ENCODE peak calls at places on chromosomes 11 and 22, in seven cellular contexts. One of them, this sample, is unnamed. For H3K27me3, the result is how much of the 10 kb centered on the place peaks cover.

GRCh38 chr11:58621586-58622262 is 741 bp upstream of the CNTF start:
- DNase-seq in spleen: no peak
- DNase-seq in neural progenitor cell: no peak
- DNase-seq in astrocyte: no peak
- DNase-seq in vagina: no peak
- DNase-seq in cardiac muscle cell: no peak
- DNase-seq in brain microvascular endothelial cell: no peak
- DNase-seq in this sample: no peak

GRCh38 chr22:49760280-49760629 is 67.4 kb downstream of the BRD1 start:
- DNase-seq in spleen: no peak
- DNase-seq in brain microvascular endothelial cell: no peak
- DNase-seq in cardiac muscle cell: no peak
- DNase-seq in astrocyte: no peak
- DNase-seq in neural progenitor cell: no peak
- DNase-seq in vagina: no peak
- DNase-seq in this sample: no peak

GRCh38 chr11:12942157-12942556 is 67.0 kb upstream of the RASSF10 start:
- DNase-seq in astrocyte: peak
- DNase-seq in brain microvascular endothelial cell: no peak
- DNase-seq in neural progenitor cell: peak
- DNase-seq in cardiac muscle cell: no peak
- DNase-seq in spleen: no peak
- DNase-seq in vagina: no peak
- DNase-seq in this sample: no peak

GRCh38 chr11:118912742-118913410 is 12.8 kb downstream of the BCL9L start:
- DNase-seq in cardiac muscle cell: no peak
- DNase-seq in neural progenitor cell: no peak
- DNase-seq in vagina: no peak
- DNase-seq in astrocyte: no peak
- DNase-seq in brain microvascular endothelial cell: no peak
- DNase-seq in spleen: peak
- DNase-seq in this sample: no peak

GRCh38 chr11:88421530-88421929 is 84.0 kb upstream of the CTSC start:
- DNase-seq in brain microvascular endothelial cell: peak
- DNase-seq in cardiac muscle cell: no peak
- DNase-seq in vagina: no peak
- DNase-seq in spleen: no peak
- DNase-seq in astrocyte: peak
- DNase-seq in neural progenitor cell: peak
- DNase-seq in this sample: no peak

GRCh38 chr11:33696411-33696810 is 4.2 kb downstream of the C11orf91 start:
- DNase-seq in cardiac muscle cell: no peak
- DNase-seq in neural progenitor cell: no peak
- DNase-seq in brain microvascular endothelial cell: no peak
- DNase-seq in astrocyte: no peak
- DNase-seq in vagina: peak
- DNase-seq in spleen: no peak
- DNase-seq in this sample: no peak

GRCh38 chr11:65279713-65280459 is 18.1 kb downstream of the POLA2 start:
- DNase-seq in astrocyte: peak
- DNase-seq in vagina: no peak
- DNase-seq in brain microvascular endothelial cell: peak
- DNase-seq in neural progenitor cell: no peak
- DNase-seq in spleen: no peak
- DNase-seq in cardiac muscle cell: no peak
- DNase-seq in this sample: peak

GRCh38 chr22:49086606-49087157 is 741.0 kb downstream of the BRD1 start:
- DNase-seq in astrocyte: no peak
- DNase-seq in spleen: peak
- DNase-seq in cardiac muscle cell: no peak
- DNase-seq in vagina: no peak
- DNase-seq in neural progenitor cell: no peak
- DNase-seq in brain microvascular endothelial cell: no peak
- DNase-seq in this sample: no peak

GRCh38 chr11:118098996-118099837 is 12.5 kb upstream of the SMIM35 start:
- DNase-seq in brain microvascular endothelial cell: no peak
- DNase-seq in astrocyte: no peak
- DNase-seq in neural progenitor cell: peak
- DNase-seq in cardiac muscle cell: peak
- DNase-seq in spleen: no peak
- DNase-seq in vagina: no peak
- DNase-seq in this sample: no peak

GRCh38 chr11:114262681-114263509 is 33.3 kb upstream of the NNMT start:
- DNase-seq in spleen: no peak
- DNase-seq in brain microvascular endothelial cell: peak
- DNase-seq in vagina: no peak
- DNase-seq in cardiac muscle cell: peak
- DNase-seq in neural progenitor cell: peak
- DNase-seq in astrocyte: peak
- DNase-seq in this sample: no peak

GRCh38 chr11:122773781-122774266 is 64.5 kb upstream of the CRTAM start:
- DNase-seq in cardiac muscle cell: no peak
- DNase-seq in brain microvascular endothelial cell: no peak
- DNase-seq in vagina: no peak
- DNase-seq in neural progenitor cell: no peak
- DNase-seq in spleen: no peak
- DNase-seq in astrocyte: no peak
- DNase-seq in this sample: no peak

GRCh38 chr11:70759846-70760245 is 361.5 kb downstream of the CTTN start:
- DNase-seq in vagina: no peak
- DNase-seq in cardiac muscle cell: no peak
- DNase-seq in neural progenitor cell: no peak
- DNase-seq in spleen: peak
- DNase-seq in astrocyte: no peak
- DNase-seq in brain microvascular endothelial cell: no peak
- DNase-seq in this sample: no peak

GRCh38 chr11:10005955-10006525 is 288.0 kb downstream of the SBF2 start:
- DNase-seq in vagina: no peak
- DNase-seq in brain microvascular endothelial cell: no peak
- DNase-seq in cardiac muscle cell: no peak
- DNase-seq in astrocyte: no peak
- DNase-seq in spleen: no peak
- DNase-seq in neural progenitor cell: no peak
- DNase-seq in this sample: no peak

GRCh38 chr11:66685276-66686099 is 7.8 kb upstream of the RBM4B start:
- DNase-seq in neural progenitor cell: no peak
- DNase-seq in spleen: peak
- DNase-seq in brain microvascular endothelial cell: no peak
- DNase-seq in astrocyte: no peak
- DNase-seq in cardiac muscle cell: no peak
- DNase-seq in vagina: peak
- DNase-seq in this sample: no peak

GRCh38 chr11:105153392-105153791 is 13.8 kb upstream of the CARD18 start:
- DNase-seq in astrocyte: no peak
- DNase-seq in vagina: no peak
- DNase-seq in cardiac muscle cell: no peak
- DNase-seq in brain microvascular endothelial cell: peak
- DNase-seq in spleen: no peak
- DNase-seq in neural progenitor cell: no peak
- DNase-seq in this sample: no peak

GRCh38 chr11:67053896-67054850 is 2.5 kb upstream of the RHOD start:
- DNase-seq in neural progenitor cell: peak
- DNase-seq in spleen: no peak
- DNase-seq in astrocyte: peak
- DNase-seq in cardiac muscle cell: peak
- DNase-seq in brain microvascular endothelial cell: peak
- DNase-seq in vagina: no peak
- DNase-seq in this sample: no peak

GRCh38 chr11:70111269-70112016 is 33.3 kb downstream of the ANO1 start:
- DNase-seq in neural progenitor cell: peak
- DNase-seq in spleen: no peak
- DNase-seq in cardiac muscle cell: peak
- DNase-seq in astrocyte: peak
- DNase-seq in brain microvascular endothelial cell: peak
- DNase-seq in vagina: no peak
- DNase-seq in this sample: no peak

GRCh38 chr22:27212617-27213177 is 555.3 kb downstream of the MIAT start:
- DNase-seq in vagina: peak
- DNase-seq in spleen: no peak
- DNase-seq in neural progenitor cell: peak
- DNase-seq in astrocyte: peak
- DNase-seq in brain microvascular endothelial cell: peak
- DNase-seq in cardiac muscle cell: peak
- DNase-seq in this sample: peak

GRCh38 chr11:17714870-17715269 is 4.5 kb upstream of the MYOD1 start:
- DNase-seq in vagina: no peak
- DNase-seq in astrocyte: no peak
- DNase-seq in cardiac muscle cell: no peak
- DNase-seq in neural progenitor cell: no peak
- DNase-seq in brain microvascular endothelial cell: no peak
- DNase-seq in spleen: no peak
- DNase-seq in this sample: no peak

GRCh38 chr22:25563757-25564319 is 637 bp upstream of the GRK3 start:
- DNase-seq in vagina: no peak
- DNase-seq in astrocyte: no peak
- DNase-seq in cardiac muscle cell: no peak
- DNase-seq in spleen: no peak
- DNase-seq in brain microvascular endothelial cell: no peak
- DNase-seq in neural progenitor cell: peak
- DNase-seq in this sample: no peak

GRCh38 chr11:46846510-46846830 is 390 bp upstream of the CKAP5 start:
- DNase-seq in astrocyte: no peak
- DNase-seq in vagina: no peak
- DNase-seq in cardiac muscle cell: no peak
- DNase-seq in spleen: no peak
- DNase-seq in brain microvascular endothelial cell: no peak
- DNase-seq in neural progenitor cell: no peak
- DNase-seq in this sample: no peak

GRCh38 chr11:85627332-85627997 is at the start of gene DLG2:
- DNase-seq in vagina: no peak
- DNase-seq in brain microvascular endothelial cell: peak
- DNase-seq in cardiac muscle cell: peak
- DNase-seq in spleen: no peak
- DNase-seq in neural progenitor cell: peak
- DNase-seq in astrocyte: peak
- DNase-seq in this sample: no peak

GRCh38 chr11:117820516-117820915 is 4.0 kb downstream of the FXYD2 start:
- DNase-seq in vagina: no peak
- DNase-seq in cardiac muscle cell: no peak
- DNase-seq in neural progenitor cell: no peak
- DNase-seq in astrocyte: no peak
- DNase-seq in spleen: peak
- DNase-seq in brain microvascular endothelial cell: no peak
- DNase-seq in this sample: no peak

GRCh38 chr11:73356979-73357739 is 19.0 kb upstream of the RELT start:
- DNase-seq in brain microvascular endothelial cell: no peak
- DNase-seq in spleen: no peak
- DNase-seq in astrocyte: no peak
- DNase-seq in cardiac muscle cell: no peak
- DNase-seq in neural progenitor cell: no peak
- DNase-seq in vagina: no peak
- DNase-seq in this sample: no peak

GRCh38 chr11:76224461-76225121 is 18.3 kb upstream of the WNT11 start:
- DNase-seq in astrocyte: no peak
- DNase-seq in brain microvascular endothelial cell: no peak
- DNase-seq in cardiac muscle cell: no peak
- DNase-seq in vagina: no peak
- DNase-seq in spleen: no peak
- DNase-seq in neural progenitor cell: no peak
- DNase-seq in this sample: no peak

GRCh38 chr22:36587289-36588154 is 58.6 kb upstream of the EIF3D start:
- DNase-seq in brain microvascular endothelial cell: peak
- DNase-seq in cardiac muscle cell: no peak
- DNase-seq in astrocyte: peak
- DNase-seq in neural progenitor cell: peak
- DNase-seq in vagina: no peak
- DNase-seq in spleen: peak
- DNase-seq in this sample: no peak
- H3K4me3 ChIP-seq in brain microvascular endothelial cell: no peak
- H3K4me3 ChIP-seq in cardiac muscle cell: no peak
- H3K4me3 ChIP-seq in astrocyte: peak
- H3K4me3 ChIP-seq in neural progenitor cell: no peak
- H3K4me3 ChIP-seq in vagina: peak
- H3K4me3 ChIP-seq in spleen: no peak
- H3K4me3 ChIP-seq in this sample: no peak

GRCh38 chr11:628056-628455 is 1.1 kb upstream of the SCT start:
- DNase-seq in spleen: no peak
- DNase-seq in cardiac muscle cell: no peak
- DNase-seq in astrocyte: no peak
- DNase-seq in neural progenitor cell: no peak
- DNase-seq in brain microvascular endothelial cell: no peak
- DNase-seq in vagina: no peak
- DNase-seq in this sample: no peak
- H3K27me3 ChIP-seq in spleen: under half
- H3K27me3 ChIP-seq in cardiac muscle cell: under half
- H3K27me3 ChIP-seq in astrocyte: under half
- H3K27me3 ChIP-seq in neural progenitor cell: under half
- H3K27me3 ChIP-seq in brain microvascular endothelial cell: under half
- H3K27me3 ChIP-seq in vagina: under half
- H3K27me3 ChIP-seq in this sample: under half

GRCh38 chr11:6260207-6260726 is 629 bp downstream of the CCKBR start:
- DNase-seq in vagina: no peak
- DNase-seq in astrocyte: no peak
- DNase-seq in cardiac muscle cell: no peak
- DNase-seq in brain microvascular endothelial cell: no peak
- DNase-seq in neural progenitor cell: no peak
- DNase-seq in spleen: no peak
- DNase-seq in this sample: no peak

GRCh38 chr11:6258141-6258540 is 1.5 kb upstream of the CCKBR start:
- DNase-seq in vagina: no peak
- DNase-seq in cardiac muscle cell: no peak
- DNase-seq in spleen: no peak
- DNase-seq in brain microvascular endothelial cell: no peak
- DNase-seq in neural progenitor cell: peak
- DNase-seq in astrocyte: no peak
- DNase-seq in this sample: no peak

GRCh38 chr11:6258571-6258998 is 1.1 kb upstream of the CCKBR start:
- DNase-seq in vagina: no peak
- DNase-seq in spleen: no peak
- DNase-seq in astrocyte: no peak
- DNase-seq in brain microvascular endothelial cell: no peak
- DNase-seq in cardiac muscle cell: peak
- DNase-seq in neural progenitor cell: peak
- DNase-seq in this sample: no peak

GRCh38 chr11:6263664-6264063 is 4.0 kb downstream of the CCKBR start:
- DNase-seq in astrocyte: no peak
- DNase-seq in spleen: no peak
- DNase-seq in brain microvascular endothelial cell: no peak
- DNase-seq in neural progenitor cell: no peak
- DNase-seq in cardiac muscle cell: no peak
- DNase-seq in vagina: no peak
- DNase-seq in this sample: no peak

DNA sequence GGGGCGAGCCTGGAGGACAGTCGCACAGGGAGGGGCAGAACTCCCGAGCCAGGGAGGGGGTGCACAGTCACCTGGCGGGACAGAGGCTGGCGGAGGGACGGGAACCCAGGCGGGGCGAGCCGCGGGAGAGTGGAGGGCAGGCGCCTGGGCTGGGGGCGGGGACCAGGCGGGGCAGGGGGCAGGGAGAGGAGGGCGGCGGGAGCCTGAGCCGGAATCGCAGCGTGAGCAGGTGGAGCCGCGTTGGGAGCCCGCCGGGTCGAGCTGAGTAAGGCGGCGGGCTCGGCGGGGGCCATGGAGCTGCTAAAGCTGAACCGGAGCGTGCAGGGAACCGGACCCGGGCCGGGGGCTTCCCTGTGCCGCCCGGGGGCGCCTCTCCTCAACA is at the start of gene CCKBR:
- DNase-seq in neural progenitor cell: peak
- DNase-seq in brain microvascular endothelial cell: no peak
- DNase-seq in vagina: no peak
- DNase-seq in cardiac muscle cell: peak
- DNase-seq in astrocyte: no peak
- DNase-seq in spleen: peak
- DNase-seq in this sample: no peak
- TF ChIP-seq CTCF in neural progenitor cell: no peak
- TF ChIP-seq CTCF in brain microvascular endothelial cell: no peak
- TF ChIP-seq CTCF in vagina: no peak
- TF ChIP-seq CTCF in cardiac muscle cell: no peak
- TF ChIP-seq CTCF in astrocyte: no peak
- TF ChIP-seq CTCF in spleen: no peak
- TF ChIP-seq CTCF in this sample: no peak

GRCh38 chr11:63800921-63801320 is 12.3 kb upstream of the SPINDOC start:
- DNase-seq in vagina: no peak
- DNase-seq in neural progenitor cell: no peak
- DNase-seq in astrocyte: no peak
- DNase-seq in cardiac muscle cell: no peak
- DNase-seq in spleen: no peak
- DNase-seq in brain microvascular endothelial cell: no peak
- DNase-seq in this sample: no peak
- H3K4me3 ChIP-seq in vagina: no peak
- H3K4me3 ChIP-seq in neural progenitor cell: no peak
- H3K4me3 ChIP-seq in astrocyte: no peak
- H3K4me3 ChIP-seq in cardiac muscle cell: no peak
- H3K4me3 ChIP-seq in spleen: no peak
- H3K4me3 ChIP-seq in brain microvascular endothelial cell: no peak
- H3K4me3 ChIP-seq in this sample: no peak